ENCODE peak calls at places on chromosomes 4 and X, in seven cellular contexts. One of them, this sample, is unnamed.

GRCh38 chr4:172147702-172148101 is 334.5 kb downstream of the GALNTL6 start:
- DNase-seq in coronary artery: no peak
- DNase-seq in uterus: no peak
- DNase-seq in neuronal stem cell: no peak
- DNase-seq in H9: no peak
- DNase-seq in CD4-positive, alpha-beta T cell: no peak
- DNase-seq in SK-N-SH: no peak
- DNase-seq in this sample: no peak

GRCh38 chr4:152961752-152962117 is 25.6 kb downstream of the FHDC1 start:
- DNase-seq in coronary artery: no peak
- DNase-seq in uterus: no peak
- DNase-seq in neuronal stem cell: no peak
- DNase-seq in H9: no peak
- DNase-seq in CD4-positive, alpha-beta T cell: no peak
- DNase-seq in SK-N-SH: no peak
- DNase-seq in this sample: no peak

GRCh38 chr4:8012517-8012916 is 72.9 kb upstream of the AFAP1 start:
- DNase-seq in coronary artery: no peak
- DNase-seq in uterus: no peak
- DNase-seq in neuronal stem cell: no peak
- DNase-seq in H9: no peak
- DNase-seq in CD4-positive, alpha-beta T cell: no peak
- DNase-seq in SK-N-SH: no peak
- DNase-seq in this sample: no peak

GRCh38 chr4:41613782-41614181 is 75.8 kb downstream of the LIMCH1 start:
- DNase-seq in coronary artery: no peak
- DNase-seq in uterus: no peak
- DNase-seq in neuronal stem cell: no peak
- DNase-seq in H9: no peak
- DNase-seq in CD4-positive, alpha-beta T cell: no peak
- DNase-seq in SK-N-SH: no peak
- DNase-seq in this sample: no peak

GRCh38 chr4:40718571-40718970 is 31.2 kb upstream of the NSUN7 start:
- DNase-seq in coronary artery: no peak
- DNase-seq in uterus: no peak
- DNase-seq in neuronal stem cell: peak
- DNase-seq in H9: peak
- DNase-seq in CD4-positive, alpha-beta T cell: no peak
- DNase-seq in SK-N-SH: no peak
- DNase-seq in this sample: peak

GRCh38 chrX:13085533-13085932 is 41.1 kb upstream of the FAM9C start:
- DNase-seq in coronary artery: no peak
- DNase-seq in uterus: no peak
- DNase-seq in neuronal stem cell: no peak
- DNase-seq in H9: no peak
- DNase-seq in CD4-positive, alpha-beta T cell: peak
- DNase-seq in SK-N-SH: no peak
- DNase-seq in this sample: no peak

GRCh38 chr4:88672987-88673386 is 24.6 kb downstream of the NAP1L5 start:
- DNase-seq in coronary artery: no peak
- DNase-seq in uterus: no peak
- DNase-seq in neuronal stem cell: no peak
- DNase-seq in H9: peak
- DNase-seq in CD4-positive, alpha-beta T cell: peak
- DNase-seq in SK-N-SH: peak
- DNase-seq in this sample: peak

GRCh38 chr4:60805500-60806313 is 394.4 kb upstream of the ADGRL3 start:
- DNase-seq in coronary artery: no peak
- DNase-seq in uterus: no peak
- DNase-seq in neuronal stem cell: peak
- DNase-seq in H9: no peak
- DNase-seq in CD4-positive, alpha-beta T cell: no peak
- DNase-seq in SK-N-SH: peak
- DNase-seq in this sample: peak

GRCh38 chr4:47668810-47669408 is 169.0 kb downstream of the CORIN start:
- DNase-seq in coronary artery: no peak
- DNase-seq in uterus: no peak
- DNase-seq in neuronal stem cell: peak
- DNase-seq in H9: no peak
- DNase-seq in CD4-positive, alpha-beta T cell: no peak
- DNase-seq in SK-N-SH: peak
- DNase-seq in this sample: peak

GRCh38 chrX:133364201-133364600 is 51.1 kb downstream of the GPC4 start:
- DNase-seq in coronary artery: no peak
- DNase-seq in uterus: no peak
- DNase-seq in neuronal stem cell: no peak
- DNase-seq in H9: no peak
- DNase-seq in CD4-positive, alpha-beta T cell: no peak
- DNase-seq in SK-N-SH: no peak
- DNase-seq in this sample: no peak

GRCh38 chr4:184347251-184348239 is 126.8 kb downstream of the IRF2 start:
- DNase-seq in coronary artery: no peak
- DNase-seq in uterus: no peak
- DNase-seq in neuronal stem cell: peak
- DNase-seq in H9: peak
- DNase-seq in CD4-positive, alpha-beta T cell: no peak
- DNase-seq in SK-N-SH: no peak
- DNase-seq in this sample: no peak

GRCh38 chr4:149997881-149998421 is 80.3 kb upstream of the DCLK2 start:
- DNase-seq in coronary artery: no peak
- DNase-seq in uterus: no peak
- DNase-seq in neuronal stem cell: no peak
- DNase-seq in H9: no peak
- DNase-seq in CD4-positive, alpha-beta T cell: no peak
- DNase-seq in SK-N-SH: no peak
- DNase-seq in this sample: no peak

GRCh38 chrX:23742174-23742692 is 843 bp downstream of the ACOT9 start:
- DNase-seq in coronary artery: no peak
- DNase-seq in uterus: peak
- DNase-seq in neuronal stem cell: no peak
- DNase-seq in H9: peak
- DNase-seq in CD4-positive, alpha-beta T cell: no peak
- DNase-seq in SK-N-SH: peak
- DNase-seq in this sample: peak

GRCh38 chr4:48103483-48104139 is 30.4 kb downstream of the TXK start:
- DNase-seq in coronary artery: no peak
- DNase-seq in uterus: no peak
- DNase-seq in neuronal stem cell: no peak
- DNase-seq in H9: no peak
- DNase-seq in CD4-positive, alpha-beta T cell: no peak
- DNase-seq in SK-N-SH: no peak
- DNase-seq in this sample: no peak

GRCh38 chr4:121777625-121778024 is 12.7 kb upstream of the SMIM43 start:
- DNase-seq in coronary artery: no peak
- DNase-seq in uterus: no peak
- DNase-seq in neuronal stem cell: no peak
- DNase-seq in H9: no peak
- DNase-seq in CD4-positive, alpha-beta T cell: no peak
- DNase-seq in SK-N-SH: no peak
- DNase-seq in this sample: no peak

GRCh38 chrX:74924449-74925209 is 623 bp downstream of the NEXMIF start:
- DNase-seq in coronary artery: no peak
- DNase-seq in uterus: peak
- DNase-seq in neuronal stem cell: peak
- DNase-seq in H9: peak
- DNase-seq in CD4-positive, alpha-beta T cell: no peak
- DNase-seq in SK-N-SH: peak
- DNase-seq in this sample: peak

GRCh38 chr4:95549246-95550138 is 719 bp upstream of the UNC5C start:
- DNase-seq in coronary artery: no peak
- DNase-seq in uterus: peak
- DNase-seq in neuronal stem cell: peak
- DNase-seq in H9: peak
- DNase-seq in CD4-positive, alpha-beta T cell: no peak
- DNase-seq in SK-N-SH: peak
- DNase-seq in this sample: peak

GRCh38 chr4:74615411-74615810 is 170.5 kb downstream of the AREG start:
- DNase-seq in coronary artery: no peak
- DNase-seq in uterus: no peak
- DNase-seq in neuronal stem cell: no peak
- DNase-seq in H9: no peak
- DNase-seq in CD4-positive, alpha-beta T cell: no peak
- DNase-seq in SK-N-SH: no peak
- DNase-seq in this sample: peak

GRCh38 chr4:53688186-53688790 is 97.0 kb upstream of the LNX1 start:
- DNase-seq in coronary artery: no peak
- DNase-seq in uterus: no peak
- DNase-seq in neuronal stem cell: no peak
- DNase-seq in H9: no peak
- DNase-seq in CD4-positive, alpha-beta T cell: no peak
- DNase-seq in SK-N-SH: peak
- DNase-seq in this sample: no peak
- H3K27ac ChIP-seq in coronary artery: no peak
- H3K27ac ChIP-seq in uterus: no peak
- H3K27ac ChIP-seq in neuronal stem cell: no peak
- H3K27ac ChIP-seq in H9: no peak
- H3K27ac ChIP-seq in CD4-positive, alpha-beta T cell: no peak
- H3K27ac ChIP-seq in SK-N-SH: no peak
- H3K27ac ChIP-seq in this sample: no peak

GRCh38 chrX:71214604-71215334 is 8.3 kb upstream of the GJB1 start:
- DNase-seq in coronary artery: no peak
- DNase-seq in uterus: no peak
- DNase-seq in neuronal stem cell: no peak
- DNase-seq in H9: no peak
- DNase-seq in CD4-positive, alpha-beta T cell: no peak
- DNase-seq in SK-N-SH: no peak
- DNase-seq in this sample: no peak

GRCh38 chrX:71214152-71214551 is 8.9 kb upstream of the GJB1 start:
- DNase-seq in coronary artery: no peak
- DNase-seq in uterus: no peak
- DNase-seq in neuronal stem cell: no peak
- DNase-seq in H9: no peak
- DNase-seq in CD4-positive, alpha-beta T cell: no peak
- DNase-seq in SK-N-SH: no peak
- DNase-seq in this sample: no peak

GRCh38 chrX:71216446-71216845 is 6.6 kb upstream of the GJB1 start:
- DNase-seq in coronary artery: no peak
- DNase-seq in uterus: no peak
- DNase-seq in neuronal stem cell: no peak
- DNase-seq in H9: no peak
- DNase-seq in CD4-positive, alpha-beta T cell: no peak
- DNase-seq in SK-N-SH: no peak
- DNase-seq in this sample: no peak

GRCh38 chrX:71217298-71217697 is 5.7 kb upstream of the GJB1 start:
- DNase-seq in coronary artery: no peak
- DNase-seq in uterus: no peak
- DNase-seq in neuronal stem cell: no peak
- DNase-seq in H9: no peak
- DNase-seq in CD4-positive, alpha-beta T cell: no peak
- DNase-seq in SK-N-SH: no peak
- DNase-seq in this sample: no peak

DNA sequence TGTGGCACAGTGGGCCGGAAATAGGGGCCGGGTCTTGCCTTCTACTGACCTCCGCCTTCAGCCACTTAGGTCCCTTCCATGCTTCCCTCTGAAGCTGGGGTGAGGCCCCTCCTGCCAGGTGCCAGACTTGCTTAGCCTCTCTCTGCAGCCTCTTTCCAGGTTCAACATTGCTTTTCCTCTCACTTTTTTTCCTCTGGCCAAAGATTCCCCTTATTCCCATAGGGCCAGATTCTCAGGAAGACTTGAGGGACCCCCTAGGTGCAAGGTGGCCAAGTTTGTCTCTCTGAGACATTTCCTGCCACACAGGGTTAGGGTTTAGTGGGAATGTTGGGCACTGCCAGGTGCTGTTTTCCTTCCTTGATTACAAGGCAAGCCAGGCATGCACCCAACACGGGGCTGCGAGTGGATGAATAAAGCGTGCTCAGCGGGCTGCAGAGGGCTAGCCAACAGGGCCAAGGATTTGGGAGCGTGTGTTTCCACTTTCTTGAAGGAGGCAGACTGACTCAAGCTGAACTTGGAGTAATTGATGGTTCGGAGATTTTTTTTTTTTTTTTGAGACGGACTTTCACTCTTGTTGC is 7.6 kb upstream of the GJB1 start:
- DNase-seq in coronary artery: no peak
- DNase-seq in uterus: no peak
- DNase-seq in neuronal stem cell: no peak
- DNase-seq in H9: no peak
- DNase-seq in CD4-positive, alpha-beta T cell: no peak
- DNase-seq in SK-N-SH: no peak
- DNase-seq in this sample: no peak
- H3K27ac ChIP-seq in coronary artery: no peak
- H3K27ac ChIP-seq in uterus: no peak
- H3K27ac ChIP-seq in neuronal stem cell: no peak
- H3K27ac ChIP-seq in H9: no peak
- H3K27ac ChIP-seq in CD4-positive, alpha-beta T cell: no peak
- H3K27ac ChIP-seq in SK-N-SH: no peak
- H3K27ac ChIP-seq in this sample: no peak

GRCh38 chrX:46582964-46583363 is 9.4 kb downstream of the CHST7 start:
- DNase-seq in coronary artery: no peak
- DNase-seq in uterus: peak
- DNase-seq in neuronal stem cell: no peak
- DNase-seq in H9: no peak
- DNase-seq in CD4-positive, alpha-beta T cell: no peak
- DNase-seq in SK-N-SH: no peak
- DNase-seq in this sample: no peak

GRCh38 chrX:46589977-46590723 is 16.6 kb downstream of the CHST7 start:
- DNase-seq in coronary artery: no peak
- DNase-seq in uterus: no peak
- DNase-seq in neuronal stem cell: no peak
- DNase-seq in H9: no peak
- DNase-seq in CD4-positive, alpha-beta T cell: no peak
- DNase-seq in SK-N-SH: no peak
- DNase-seq in this sample: no peak

GRCh38 chrX:46587753-46588171 is 14.2 kb downstream of the CHST7 start:
- DNase-seq in coronary artery: no peak
- DNase-seq in uterus: no peak
- DNase-seq in neuronal stem cell: no peak
- DNase-seq in H9: no peak
- DNase-seq in CD4-positive, alpha-beta T cell: no peak
- DNase-seq in SK-N-SH: no peak
- DNase-seq in this sample: no peak

GRCh38 chrX:46587158-46587557 is 13.6 kb downstream of the CHST7 start:
- DNase-seq in coronary artery: no peak
- DNase-seq in uterus: no peak
- DNase-seq in neuronal stem cell: no peak
- DNase-seq in H9: no peak
- DNase-seq in CD4-positive, alpha-beta T cell: no peak
- DNase-seq in SK-N-SH: no peak
- DNase-seq in this sample: no peak

GRCh38 chrX:46588263-46588662 is 14.7 kb downstream of the CHST7 start:
- DNase-seq in coronary artery: no peak
- DNase-seq in uterus: peak
- DNase-seq in neuronal stem cell: no peak
- DNase-seq in H9: peak
- DNase-seq in CD4-positive, alpha-beta T cell: peak
- DNase-seq in SK-N-SH: no peak
- DNase-seq in this sample: no peak
- H3K27ac ChIP-seq in coronary artery: peak
- H3K27ac ChIP-seq in uterus: peak
- H3K27ac ChIP-seq in neuronal stem cell: no peak
- H3K27ac ChIP-seq in H9: no peak
- H3K27ac ChIP-seq in CD4-positive, alpha-beta T cell: no peak
- H3K27ac ChIP-seq in SK-N-SH: peak
- H3K27ac ChIP-seq in this sample: no peak

DNA sequence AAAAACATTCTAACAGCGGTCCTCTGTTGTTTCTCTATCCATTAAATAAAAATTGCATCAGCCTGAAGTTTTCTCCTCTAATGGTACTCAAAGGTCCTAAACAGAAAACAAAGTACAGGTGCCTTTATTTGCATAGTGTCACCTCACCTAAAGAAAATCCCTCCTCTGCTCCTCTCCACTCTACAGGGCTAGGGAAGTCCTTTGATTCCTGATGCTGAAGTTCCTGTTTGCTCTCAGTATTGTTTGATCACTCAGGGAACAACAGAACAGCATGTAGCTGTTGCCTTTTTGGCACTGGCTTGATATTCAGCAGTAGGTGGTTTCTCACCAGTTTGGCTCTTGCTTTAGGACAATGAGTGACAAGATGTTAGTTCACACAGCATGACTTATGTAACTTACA is 156.1 kb upstream of the SLC7A11 start:
- DNase-seq in coronary artery: no peak
- DNase-seq in uterus: no peak
- DNase-seq in neuronal stem cell: peak
- DNase-seq in H9: peak
- DNase-seq in CD4-positive, alpha-beta T cell: no peak
- DNase-seq in SK-N-SH: no peak
- DNase-seq in this sample: no peak
- H3K27ac ChIP-seq in coronary artery: no peak
- H3K27ac ChIP-seq in uterus: no peak
- H3K27ac ChIP-seq in neuronal stem cell: no peak
- H3K27ac ChIP-seq in H9: peak
- H3K27ac ChIP-seq in CD4-positive, alpha-beta T cell: no peak
- H3K27ac ChIP-seq in SK-N-SH: no peak
- H3K27ac ChIP-seq in this sample: no peak